ENCODE peak calls at places on chromosomes 2 and 18, in four cellular contexts. E, Y, R and N are unnamed samples.

GRCh38 chr2:145723872-145724271 is 1204.0 kb upstream of the ZEB2 start:
- DNase-seq in E (no peak), Y (no peak), R (no peak), N (no peak)

GRCh38 chr2:218010116-218010837 is 7.5 kb upstream of the TNS1 start:
- DNase-seq in E (peak; percentile 61), Y (peak; percentile 50), R (peak; percentile 20), N (no peak)

GRCh38 chr2:205865794-205866490 is 183.6 kb downstream of the NRP2 start:
- DNase-seq in E (peak; percentile 16), Y (no peak), R (no peak), N (no peak)

GRCh38 chr2:207142461-207142860 is 23.3 kb downstream of the KLF7 start:
- DNase-seq in E (no peak), Y (no peak), R (no peak), N (no peak)

GRCh38 chr2:53787911-53788289 is 1.1 kb downstream of the ERLEC1 start:
- DNase-seq in E (no peak), Y (no peak), R (no peak), N (no peak)

GRCh38 chr2:31253344-31254155 is 19.6 kb downstream of the EHD3 start:
- DNase-seq in E (no peak), Y (no peak), R (no peak), N (no peak)

GRCh38 chr2:53725662-53726061 is 41.9 kb upstream of the CHAC2 start:
- DNase-seq in E (no peak), Y (no peak), R (no peak), N (no peak)

GRCh38 chr18:22470511-22471181 is 52.9 kb upstream of the CTAGE1 start:
- DNase-seq in E (no peak), Y (no peak), R (no peak), N (no peak)

GRCh38 chr2:74328573-74328972 is 14.6 kb downstream of the SLC4A5 start:
- DNase-seq in E (no peak), Y (no peak), R (no peak), N (no peak)

GRCh38 chr2:125822746-125823145 is 833.2 kb upstream of the GYPC start:
- DNase-seq in E (no peak), Y (no peak), R (no peak), N (no peak)

GRCh38 chr18:3624818-3625716 is 175.1 kb downstream of the TGIF1 start:
- DNase-seq in E (peak; percentile 86), Y (peak; percentile 42), R (no peak), N (peak; percentile 28)

GRCh38 chr2:102872388-102872787 is 110.6 kb downstream of the TMEM182 start:
- DNase-seq in E (no peak), Y (no peak), R (no peak), N (no peak)

GRCh38 chr2:20168727-20169696 is 55.9 kb downstream of the SDC1 start:
- DNase-seq in E (no peak), Y (no peak), R (no peak), N (no peak)